ENCODE peak calls at places on chromosomes 16 and 17, in four cellular contexts. One of them, this sample, is unnamed.

GRCh38 chr16:6863135-6863534 is 469.5 kb upstream of the RBFOX1 start:
- DNase-seq in sigmoid colon: no peak
- DNase-seq in vagina: no peak
- DNase-seq in breast epithelium: no peak
- DNase-seq in this sample: no peak

GRCh38 chr16:28207425-28207824 is 4.3 kb downstream of the XPO6 start:
- DNase-seq in sigmoid colon: no peak
- DNase-seq in vagina: no peak
- DNase-seq in breast epithelium: no peak
- DNase-seq in this sample: no peak

GRCh38 chr17:75505640-75506039 is 9.7 kb downstream of the CASKIN2 start:
- DNase-seq in sigmoid colon: no peak
- DNase-seq in vagina: no peak
- DNase-seq in breast epithelium: no peak
- DNase-seq in this sample: no peak

GRCh38 chr17:11935734-11936406 is 61.4 kb downstream of the ZNF18 start:
- DNase-seq in sigmoid colon: no peak
- DNase-seq in vagina: no peak
- DNase-seq in breast epithelium: no peak
- DNase-seq in this sample: peak

GRCh38 chr17:7854851-7855642 is at the start of gene TMEM88:
- DNase-seq in sigmoid colon: peak
- DNase-seq in vagina: peak
- DNase-seq in breast epithelium: peak
- DNase-seq in this sample: no peak

GRCh38 chr16:29029168-29029994 is 44.5 kb downstream of the LAT start:
- DNase-seq in sigmoid colon: peak
- DNase-seq in vagina: no peak
- DNase-seq in breast epithelium: peak
- DNase-seq in this sample: no peak

GRCh38 chr17:22459953-22460350 is 767.6 kb downstream of the KCNJ18 start:
- DNase-seq in sigmoid colon: no peak
- DNase-seq in vagina: peak
- DNase-seq in breast epithelium: no peak
- DNase-seq in this sample: no peak

GRCh38 chr16:25372716-25373115 is 115.1 kb upstream of the ZKSCAN2 start:
- DNase-seq in sigmoid colon: no peak
- DNase-seq in vagina: no peak
- DNase-seq in breast epithelium: no peak
- DNase-seq in this sample: no peak

GRCh38 chr17:78500806-78501205 is 76.4 kb downstream of the DNAH17 start:
- DNase-seq in sigmoid colon: no peak
- DNase-seq in vagina: no peak
- DNase-seq in breast epithelium: no peak
- DNase-seq in this sample: no peak

GRCh38 chr17:4658478-4659305 is 17.2 kb upstream of the ALOX15 start:
- DNase-seq in sigmoid colon: no peak
- DNase-seq in vagina: no peak
- DNase-seq in breast epithelium: no peak
- DNase-seq in this sample: no peak

GRCh38 chr17:50219345-50219744 is 17.9 kb upstream of the COL1A1 start:
- DNase-seq in sigmoid colon: no peak
- DNase-seq in vagina: no peak
- DNase-seq in breast epithelium: no peak
- DNase-seq in this sample: no peak

GRCh38 chr16:88453621-88454314 is 688 bp downstream of the ZFPM1 start:
- DNase-seq in sigmoid colon: no peak
- DNase-seq in vagina: no peak
- DNase-seq in breast epithelium: no peak
- DNase-seq in this sample: no peak

GRCh38 chr17:56870163-56870651 is 36.3 kb downstream of the DGKE start:
- DNase-seq in sigmoid colon: no peak
- DNase-seq in vagina: no peak
- DNase-seq in breast epithelium: no peak
- DNase-seq in this sample: no peak

GRCh38 chr17:6648181-6648580 is 3.2 kb downstream of the MED31 start:
- DNase-seq in sigmoid colon: no peak
- DNase-seq in vagina: no peak
- DNase-seq in breast epithelium: no peak
- DNase-seq in this sample: no peak

GRCh38 chr16:77450790-77451487 is 16.1 kb upstream of the ADAMTS18 start:
- DNase-seq in sigmoid colon: no peak
- DNase-seq in vagina: no peak
- DNase-seq in breast epithelium: no peak
- DNase-seq in this sample: no peak

GRCh38 chr17:56742601-56743000 is 91.1 kb downstream of the C17orf67 start:
- DNase-seq in sigmoid colon: no peak
- DNase-seq in vagina: no peak
- DNase-seq in breast epithelium: no peak
- DNase-seq in this sample: no peak

GRCh38 chr17:42457107-42457787 is 1.4 kb upstream of the ATP6V0A1 start:
- DNase-seq in sigmoid colon: no peak
- DNase-seq in vagina: no peak
- DNase-seq in breast epithelium: no peak
- DNase-seq in this sample: no peak

GRCh38 chr17:64146418-64147109 is 16.6 kb upstream of the ERN1 start:
- DNase-seq in sigmoid colon: peak
- DNase-seq in vagina: peak
- DNase-seq in breast epithelium: peak
- DNase-seq in this sample: peak

GRCh38 chr17:56988901-56989572 is 11.1 kb downstream of the SCPEP1 start:
- DNase-seq in sigmoid colon: no peak
- DNase-seq in vagina: no peak
- DNase-seq in breast epithelium: no peak
- DNase-seq in this sample: no peak

GRCh38 chr16:23836404-23837291 is 865 bp downstream of the PRKCB start:
- DNase-seq in sigmoid colon: peak
- DNase-seq in vagina: no peak
- DNase-seq in breast epithelium: no peak
- DNase-seq in this sample: no peak

GRCh38 chr16:26598061-26598460 is 468.7 kb upstream of the C16orf82 start:
- DNase-seq in sigmoid colon: no peak
- DNase-seq in vagina: no peak
- DNase-seq in breast epithelium: no peak
- DNase-seq in this sample: no peak

GRCh38 chr17:69430488-69430887 is 16.0 kb downstream of the MAP2K6 start:
- DNase-seq in sigmoid colon: no peak
- DNase-seq in vagina: no peak
- DNase-seq in breast epithelium: no peak
- DNase-seq in this sample: peak

GRCh38 chr17:78882546-78883089 is 20.4 kb downstream of the CEP295NL start:
- DNase-seq in sigmoid colon: no peak
- DNase-seq in vagina: no peak
- DNase-seq in breast epithelium: no peak
- DNase-seq in this sample: no peak

GRCh38 chr16:27640277-27640600 is 90.3 kb downstream of the KATNIP start:
- DNase-seq in sigmoid colon: no peak
- DNase-seq in vagina: no peak
- DNase-seq in breast epithelium: no peak
- DNase-seq in this sample: no peak

GRCh38 chr16:68844211-68844564 is 857 bp downstream of the TANGO6 start:
- DNase-seq in sigmoid colon: no peak
- DNase-seq in vagina: no peak
- DNase-seq in breast epithelium: no peak
- DNase-seq in this sample: no peak

DNA sequence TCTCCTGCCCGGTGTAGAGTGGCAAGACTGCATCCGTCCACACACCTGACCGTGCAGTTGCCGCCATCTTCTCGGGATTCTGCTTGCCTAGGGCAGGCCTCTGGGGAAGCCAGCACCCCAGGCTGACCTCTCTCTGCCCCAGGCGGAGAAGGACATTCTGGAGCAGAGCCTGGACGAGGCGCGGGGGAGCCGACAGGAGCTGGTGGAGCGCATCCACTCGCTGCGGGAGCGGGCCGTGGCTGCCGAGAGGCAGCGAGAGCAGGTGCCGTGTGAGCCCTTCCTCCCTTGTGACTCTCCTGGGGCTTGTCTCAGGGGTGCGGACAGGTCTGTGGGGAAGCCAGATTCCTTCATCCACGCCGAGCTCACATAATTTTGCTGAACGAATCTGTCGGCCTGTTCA is 19.8 kb downstream of the CARD14 start:
- DNase-seq in sigmoid colon: no peak
- DNase-seq in vagina: no peak
- DNase-seq in breast epithelium: no peak
- DNase-seq in this sample: no peak
- TF ChIP-seq POLR2A in sigmoid colon: no peak
- TF ChIP-seq POLR2A in vagina: no peak
- TF ChIP-seq POLR2A in breast epithelium: no peak
- TF ChIP-seq POLR2A in this sample: no peak

DNA sequence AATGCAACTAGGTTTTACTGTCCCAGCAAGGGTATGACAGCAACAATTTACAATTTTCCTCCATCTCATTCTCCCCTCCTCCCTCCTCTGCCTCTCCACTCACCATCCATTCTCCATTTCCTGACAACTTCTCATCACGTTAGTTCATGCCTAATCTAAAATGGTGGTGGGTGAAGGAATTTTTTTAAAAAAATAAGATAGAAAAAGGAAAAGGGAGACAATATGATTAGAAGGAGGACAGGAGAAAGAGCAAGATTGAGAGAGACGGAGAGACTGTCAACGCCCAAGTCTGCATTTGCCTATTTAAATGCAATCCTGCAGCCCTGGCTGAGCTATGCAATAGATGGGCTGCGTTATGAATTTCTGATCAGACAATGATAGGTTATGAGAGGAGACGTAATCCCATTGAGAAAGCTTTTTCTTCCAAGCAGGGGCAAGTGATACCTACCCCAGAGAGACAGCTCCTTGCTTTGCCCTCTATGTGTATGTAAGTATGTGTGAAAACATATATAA is 380.6 kb upstream of the PSMD7 start:
- DNase-seq in sigmoid colon: no peak
- DNase-seq in vagina: no peak
- DNase-seq in breast epithelium: no peak
- DNase-seq in this sample: no peak
- TF ChIP-seq POLR2AphosphoS5 in sigmoid colon: no peak
- TF ChIP-seq POLR2AphosphoS5 in vagina: no peak
- TF ChIP-seq POLR2AphosphoS5 in breast epithelium: no peak
- TF ChIP-seq POLR2AphosphoS5 in this sample: no peak

DNA sequence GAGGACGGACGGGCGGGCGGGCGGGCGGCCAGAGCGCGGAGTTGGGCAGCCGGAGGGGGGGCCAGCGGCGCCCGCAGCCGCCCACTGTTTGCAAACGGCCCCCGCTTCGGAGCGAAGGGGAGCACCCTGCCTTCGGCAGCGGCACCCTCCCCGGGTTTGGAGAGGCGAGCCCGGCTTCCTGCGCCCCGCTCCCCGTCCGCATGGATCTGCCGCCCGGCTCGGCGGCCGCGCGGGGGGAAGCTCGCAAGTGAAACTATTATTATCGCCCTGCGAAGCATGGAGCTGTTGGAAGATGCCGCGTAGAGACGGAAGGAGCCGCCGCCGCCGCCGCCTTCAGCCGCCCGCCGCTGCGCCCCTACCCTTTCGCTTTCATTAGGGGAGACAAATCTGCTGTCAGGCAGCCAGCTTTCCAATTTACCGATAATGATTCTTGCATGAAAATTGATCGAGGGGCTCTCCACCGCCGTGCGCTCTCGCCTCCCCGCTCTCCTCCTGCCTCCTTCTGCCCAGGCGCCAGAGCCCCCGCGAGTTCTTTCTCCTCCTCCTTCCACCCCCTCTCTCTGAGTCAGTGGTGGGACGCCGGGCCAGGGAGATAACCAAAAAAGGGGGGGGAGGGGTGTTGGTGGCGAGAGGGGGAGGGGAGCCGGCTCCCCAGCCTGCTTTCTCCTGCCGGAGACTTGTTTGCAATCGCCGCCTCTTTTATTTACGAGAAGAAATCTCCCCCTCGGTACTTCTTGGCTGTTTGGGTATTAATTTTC is 58.2 kb upstream of the GSE1 start:
- DNase-seq in sigmoid colon: peak
- DNase-seq in vagina: no peak
- DNase-seq in breast epithelium: no peak
- DNase-seq in this sample: peak
- TF ChIP-seq POLR2A in sigmoid colon: peak
- TF ChIP-seq POLR2A in vagina: no peak
- TF ChIP-seq POLR2A in breast epithelium: no peak
- TF ChIP-seq POLR2A in this sample: peak

GRCh38 chr16:66520406-66521194 is 29.3 kb downstream of the TK2 start:
- DNase-seq in sigmoid colon: no peak
- DNase-seq in vagina: no peak
- DNase-seq in breast epithelium: no peak
- DNase-seq in this sample: no peak
- TF ChIP-seq POLR2AphosphoS5 in sigmoid colon: no peak
- TF ChIP-seq POLR2AphosphoS5 in vagina: no peak
- TF ChIP-seq POLR2AphosphoS5 in breast epithelium: no peak
- TF ChIP-seq POLR2AphosphoS5 in this sample: no peak

DNA sequence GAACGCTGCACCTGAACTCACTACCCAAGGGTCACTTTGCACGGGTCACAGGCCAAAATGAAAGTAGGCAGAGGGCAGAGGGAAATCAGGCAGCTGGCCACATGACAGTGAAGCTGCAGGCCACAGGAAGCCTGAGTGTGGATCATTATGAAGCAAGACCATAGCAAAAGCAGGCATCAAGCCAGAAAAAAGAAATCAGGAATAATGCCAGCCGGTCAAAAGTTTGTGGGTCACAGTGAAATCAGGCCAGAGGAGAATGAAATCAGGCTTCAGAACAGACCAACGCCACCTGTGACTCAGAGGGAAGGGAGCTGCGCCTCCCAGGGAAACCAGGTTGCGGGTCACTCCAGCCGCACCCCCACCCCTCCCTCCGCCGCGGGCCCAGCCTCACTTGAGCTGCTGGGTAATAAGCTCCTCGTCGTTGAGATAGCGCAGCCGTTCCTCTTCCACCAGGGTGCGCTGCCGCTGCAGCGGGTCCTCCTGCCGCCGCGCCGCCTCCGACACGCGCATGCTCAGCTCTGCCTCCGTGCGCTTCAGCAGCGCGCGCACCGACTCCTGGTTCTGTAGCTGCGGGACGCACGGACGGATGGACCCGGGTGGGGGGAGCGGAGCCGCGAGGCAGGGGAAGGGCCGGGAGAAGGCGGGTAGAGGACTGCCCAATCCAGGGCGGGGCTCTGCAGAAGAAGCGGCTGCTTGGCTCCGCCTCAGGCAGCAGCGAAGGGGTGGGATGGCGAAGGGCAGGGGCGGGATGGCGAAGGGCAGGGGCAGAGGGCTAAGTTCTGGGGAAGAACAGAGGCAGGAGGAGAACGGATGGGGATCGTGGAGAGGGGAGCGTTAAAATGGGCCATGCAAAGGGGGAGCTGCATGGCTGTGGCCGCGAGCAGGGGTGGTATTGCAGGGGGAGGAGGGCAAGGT is 47.7 kb downstream of the SRCIN1 start:
- DNase-seq in sigmoid colon: peak
- DNase-seq in vagina: peak
- DNase-seq in breast epithelium: peak
- DNase-seq in this sample: peak
- TF ChIP-seq POLR2A in sigmoid colon: no peak
- TF ChIP-seq POLR2A in vagina: no peak
- TF ChIP-seq POLR2A in breast epithelium: no peak
- TF ChIP-seq POLR2A in this sample: peak

This sample was measured in prostate gland.